ENCODE peak calls at places on chromosomes 6 and 20, in five cellular contexts. One of them, this sample, is unnamed.

GRCh38 chr20:51425347-51426106 is 117.0 kb downstream of the NFATC2 start:
- ATAC-seq in RWPE2: no peak
- ATAC-seq in activated CD8-positive, alpha-beta T cell treated with anti-CD3 and anti-CD28 coated beads for 36 hours: peak
- ATAC-seq in foreskin keratinocyte: no peak
- ATAC-seq in gastroesophageal sphincter: no peak
- ATAC-seq in this sample: peak

GRCh38 chr6:27611451-27611850 is 138.5 kb upstream of the ZNF184 start:
- ATAC-seq in activated CD8-positive, alpha-beta T cell treated with anti-CD3 and anti-CD28 coated beads for 36 hours: no peak
- ATAC-seq in gastroesophageal sphincter: no peak
- ATAC-seq in RWPE2: no peak
- ATAC-seq in foreskin keratinocyte: no peak
- ATAC-seq in this sample: no peak

GRCh38 chr6:155694429-155694795 is 238.8 kb upstream of the NOX3 start:
- ATAC-seq in foreskin keratinocyte: no peak
- ATAC-seq in activated CD8-positive, alpha-beta T cell treated with anti-CD3 and anti-CD28 coated beads for 36 hours: no peak
- ATAC-seq in RWPE2: no peak
- ATAC-seq in gastroesophageal sphincter: no peak
- ATAC-seq in this sample: no peak

GRCh38 chr6:431986-432385 is 40.4 kb downstream of the IRF4 start:
- ATAC-seq in activated CD8-positive, alpha-beta T cell treated with anti-CD3 and anti-CD28 coated beads for 36 hours: peak
- ATAC-seq in RWPE2: no peak
- ATAC-seq in foreskin keratinocyte: no peak
- ATAC-seq in gastroesophageal sphincter: no peak
- ATAC-seq in this sample: peak

GRCh38 chr20:19565721-19566120 is 192.3 kb upstream of the RIN2 start:
- ATAC-seq in gastroesophageal sphincter: no peak
- ATAC-seq in activated CD8-positive, alpha-beta T cell treated with anti-CD3 and anti-CD28 coated beads for 36 hours: no peak
- ATAC-seq in RWPE2: no peak
- ATAC-seq in foreskin keratinocyte: no peak
- ATAC-seq in this sample: no peak

GRCh38 chr6:35359744-35360348 is 17.5 kb downstream of the PPARD start:
- ATAC-seq in foreskin keratinocyte: peak
- ATAC-seq in gastroesophageal sphincter: peak
- ATAC-seq in RWPE2: peak
- ATAC-seq in activated CD8-positive, alpha-beta T cell treated with anti-CD3 and anti-CD28 coated beads for 36 hours: no peak
- ATAC-seq in this sample: no peak

GRCh38 chr6:13461805-13462204 is 25.6 kb downstream of the GFOD1 start:
- ATAC-seq in foreskin keratinocyte: peak
- ATAC-seq in activated CD8-positive, alpha-beta T cell treated with anti-CD3 and anti-CD28 coated beads for 36 hours: no peak
- ATAC-seq in RWPE2: no peak
- ATAC-seq in gastroesophageal sphincter: no peak
- ATAC-seq in this sample: no peak

GRCh38 chr6:124977067-124977908 is 15.1 kb downstream of the RNF217 start:
- ATAC-seq in RWPE2: peak
- ATAC-seq in foreskin keratinocyte: peak
- ATAC-seq in gastroesophageal sphincter: no peak
- ATAC-seq in activated CD8-positive, alpha-beta T cell treated with anti-CD3 and anti-CD28 coated beads for 36 hours: no peak
- ATAC-seq in this sample: no peak

GRCh38 chr6:142271476-142271875 is 30.3 kb upstream of the ADGRG6 start:
- ATAC-seq in RWPE2: no peak
- ATAC-seq in gastroesophageal sphincter: no peak
- ATAC-seq in activated CD8-positive, alpha-beta T cell treated with anti-CD3 and anti-CD28 coated beads for 36 hours: no peak
- ATAC-seq in foreskin keratinocyte: no peak
- ATAC-seq in this sample: no peak

GRCh38 chr6:110414669-110415296 is 592 bp downstream of the DDO start:
- ATAC-seq in gastroesophageal sphincter: peak
- ATAC-seq in foreskin keratinocyte: no peak
- ATAC-seq in activated CD8-positive, alpha-beta T cell treated with anti-CD3 and anti-CD28 coated beads for 36 hours: no peak
- ATAC-seq in RWPE2: no peak
- ATAC-seq in this sample: no peak

GRCh38 chr6:126235363-126235762 is 104.6 kb upstream of the CENPW start:
- ATAC-seq in RWPE2: no peak
- ATAC-seq in gastroesophageal sphincter: no peak
- ATAC-seq in foreskin keratinocyte: no peak
- ATAC-seq in activated CD8-positive, alpha-beta T cell treated with anti-CD3 and anti-CD28 coated beads for 36 hours: no peak
- ATAC-seq in this sample: no peak

GRCh38 chr6:157304840-157305675 is 18.3 kb downstream of the TMEM242 start:
- ATAC-seq in RWPE2: no peak
- ATAC-seq in foreskin keratinocyte: peak
- ATAC-seq in gastroesophageal sphincter: peak
- ATAC-seq in activated CD8-positive, alpha-beta T cell treated with anti-CD3 and anti-CD28 coated beads for 36 hours: no peak
- ATAC-seq in this sample: no peak

This sample was measured in activated T-helper 17 cell treated with anti-CD3 and anti-CD28 coated beads, Interleukin-2, amount 50 U/mL, for 72 hours.